ENCODE peak calls at places on chromosomes 3 and 15, in eight cellular contexts. E, U, T, S, I, J, B and A are unnamed samples.

GRCh38 chr3:182530316-182530715 is 263.0 kb upstream of the ATP11B start:
- DNase-seq in E (no peak), U (no peak), T (no peak), S (no peak), I (no peak), J (no peak), B (no peak), A (no peak)

GRCh38 chr15:67879440-67880129 is 39.7 kb upstream of the RNU6-1 start:
- DNase-seq in E (no peak), U (no peak), T (no peak), S (no peak), I (no peak), J (no peak), B (no peak), A (no peak)

GRCh38 chr3:58536501-58537411 is at the start of gene ACOX2:
- DNase-seq in E (peak; percentile 67), U (peak; percentile 92), T (peak; percentile 81), S (peak; percentile 87), I (no peak), J (peak; percentile 49), B (no peak), A (no peak)

GRCh38 chr3:146308222-146308621 is 57.3 kb upstream of the PLSCR4 start:
- DNase-seq in E (no peak), U (no peak), T (peak; percentile 92), S (no peak), I (peak; percentile 87), J (peak; percentile 69), B (peak; percentile 47), A (no peak)

GRCh38 chr3:126538316-126538715 is 14.4 kb downstream of the CHST13 start:
- DNase-seq in E (no peak), U (peak; percentile 57), T (no peak), S (peak; percentile 26), I (no peak), J (no peak), B (no peak), A (no peak)

GRCh38 chr15:58755956-58756355 is 6.4 kb upstream of the ADAM10 start:
- DNase-seq in E (no peak), U (no peak), T (no peak), S (no peak), I (no peak), J (no peak), B (no peak), A (no peak)

GRCh38 chr3:1446531-1446930 is 353.7 kb downstream of the CNTN6 start:
- DNase-seq in E (no peak), U (no peak), T (no peak), S (no peak), I (no peak), J (no peak), B (no peak), A (no peak)

GRCh38 chr15:25408929-25409328 is 29.9 kb downstream of the UBE3A start:
- DNase-seq in E (no peak), U (no peak), T (peak; percentile 23), S (no peak), I (no peak), J (no peak), B (no peak), A (no peak)

GRCh38 chr3:12345141-12345561 is 56.3 kb downstream of the PPARG start:
- DNase-seq in E (no peak), U (no peak), T (peak; percentile 76), S (no peak), I (peak; percentile 50), J (peak; percentile 62), B (peak; percentile 62), A (no peak)

GRCh38 chr15:56869573-56869972 is 48.9 kb upstream of the TCF12 start:
- DNase-seq in E (peak; percentile 49), U (peak; percentile 72), T (peak; percentile 51), S (no peak), I (peak; percentile 27), J (no peak), B (no peak), A (peak; percentile 67)

GRCh38 chr3:46668591-46668990 is 24.9 kb downstream of the ALS2CL start:
- DNase-seq in E (no peak), U (peak; percentile 44), T (no peak), S (no peak), I (no peak), J (no peak), B (no peak), A (no peak)

GRCh38 chr3:36919439-36920160 is 25.3 kb downstream of the TRANK1 start:
- DNase-seq in E (no peak), U (no peak), T (no peak), S (no peak), I (no peak), J (no peak), B (no peak), A (no peak)

GRCh38 chr15:40926659-40927496 is 2.3 kb upstream of the DLL4 start:
- DNase-seq in E (no peak), U (no peak), T (no peak), S (no peak), I (no peak), J (no peak), B (no peak), A (no peak)

GRCh38 chr3:169669816-169670215 is 6.3 kb upstream of the MECOM start:
- DNase-seq in E (no peak), U (no peak), T (no peak), S (no peak), I (no peak), J (no peak), B (no peak), A (no peak)
- H3K4me3 ChIP-seq in E (no peak overlapping the region), U (no peak overlapping the region), T (no peak overlapping the region), S (no peak overlapping the region), I (no peak overlapping the region), J (no peak overlapping the region), B (no peak overlapping the region), A (no peak overlapping the region)

DNA sequence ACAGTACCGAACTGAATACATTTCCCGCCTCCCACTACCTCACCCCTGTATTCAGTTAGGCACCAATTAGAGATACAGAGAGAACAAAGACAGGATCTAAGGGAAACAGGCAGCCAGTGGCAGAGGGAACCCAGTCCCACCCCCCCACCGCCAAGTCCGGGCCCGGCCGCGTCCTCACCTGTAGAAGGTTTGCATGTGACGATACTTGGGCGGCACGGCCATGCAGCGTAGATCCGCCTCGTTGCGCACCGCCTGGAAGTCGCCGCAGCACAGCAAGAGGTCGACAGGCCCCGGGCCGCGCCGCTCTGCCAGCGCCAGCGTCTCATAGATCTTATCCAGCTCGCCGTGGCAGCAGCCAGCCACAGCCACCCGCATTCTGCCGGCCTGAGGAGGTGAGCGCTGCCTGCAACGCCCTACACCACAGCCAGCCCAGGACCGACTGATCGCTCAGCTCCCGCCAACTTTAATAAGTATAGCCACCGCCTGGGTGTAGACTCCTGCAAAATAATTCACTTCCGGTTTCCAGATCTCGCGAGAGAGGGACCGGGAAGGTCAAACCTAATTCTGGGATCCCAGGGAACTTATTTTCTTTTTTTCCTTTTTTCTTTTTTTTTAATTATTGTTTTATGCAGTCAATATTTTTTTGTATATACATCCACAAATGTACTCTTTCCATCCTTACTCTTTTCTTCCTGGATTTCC is at the start of gene DBR1:
- DNase-seq in E (peak; percentile 64), U (peak; percentile 88), T (peak; percentile 88), S (peak; percentile 83), I (peak; percentile 84), J (peak; percentile 85), B (peak; percentile 33), A (peak; percentile 80)
- H3K4me3 ChIP-seq in E (peak within 1 kb of the TSS; percentile 86), U (peak within 1 kb of the TSS; percentile 79), T (peak within 1 kb of the TSS; percentile 82), S (peak within 1 kb of the TSS; percentile 69), I (peak within 1 kb of the TSS; percentile 86), J (peak within 1 kb of the TSS; percentile 69), B (peak within 1 kb of the TSS; percentile 75), A (peak within 1 kb of the TSS; percentile 88)

DNA sequence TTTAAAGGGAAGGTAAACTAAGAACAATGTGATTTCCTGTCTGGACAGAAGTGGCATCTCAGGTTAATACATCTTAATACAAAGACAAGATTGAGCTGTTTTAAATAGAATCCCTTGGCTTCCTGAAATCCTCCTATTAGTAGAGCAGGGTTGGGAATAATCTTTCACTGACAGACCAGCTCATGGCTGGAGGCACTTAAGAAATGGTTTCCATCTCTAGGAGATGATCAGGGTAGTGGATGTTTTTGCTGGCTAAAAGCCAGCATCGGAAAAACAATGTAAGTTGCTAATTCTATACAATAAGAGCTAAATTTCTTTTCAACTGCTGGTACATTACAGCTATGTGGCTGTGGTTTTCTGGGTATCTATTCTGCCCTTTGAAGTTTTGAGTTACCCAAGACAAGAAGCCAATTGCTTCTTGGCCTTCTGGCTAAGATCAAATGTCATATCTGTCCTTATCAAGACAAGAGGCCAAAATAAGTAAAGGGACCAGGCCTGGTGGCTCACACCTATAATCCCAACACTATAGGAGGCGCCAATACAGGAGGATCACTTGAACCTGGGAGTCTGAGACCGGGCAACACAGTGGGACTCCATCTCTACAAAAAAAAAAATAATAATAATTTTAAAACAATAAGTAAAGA is 49.6 kb downstream of the SHQ1 start:
- DNase-seq in E (no peak), U (no peak), T (no peak), S (no peak), I (peak; percentile 12), J (peak; percentile 23), B (no peak), A (no peak)
- H3K4me3 ChIP-seq in E (no peak overlapping the region), U (no peak overlapping the region), T (no peak overlapping the region), S (no peak overlapping the region), I (no peak overlapping the region), J (no peak overlapping the region), B (no peak overlapping the region), A (no peak overlapping the region)

GRCh38 chr15:90351479-90352108 is 490 bp upstream of the ZNF774 start:
- DNase-seq in E (no peak), U (no peak), T (no peak), S (no peak), I (no peak), J (no peak), B (no peak), A (no peak)

GRCh38 chr15:90348456-90348855 is 3.6 kb upstream of the ZNF774 start:
- DNase-seq in E (no peak), U (no peak), T (no peak), S (no peak), I (no peak), J (no peak), B (no peak), A (no peak)

GRCh38 chr15:90354986-90355385 is 2.9 kb downstream of the ZNF774 start:
- DNase-seq in E (no peak), U (no peak), T (no peak), S (no peak), I (no peak), J (no peak), B (no peak), A (no peak)

GRCh38 chr15:90349072-90349471 is 3.0 kb upstream of the ZNF774 start:
- DNase-seq in E (no peak), U (no peak), T (no peak), S (no peak), I (no peak), J (no peak), B (no peak), A (no peak)

DNA sequence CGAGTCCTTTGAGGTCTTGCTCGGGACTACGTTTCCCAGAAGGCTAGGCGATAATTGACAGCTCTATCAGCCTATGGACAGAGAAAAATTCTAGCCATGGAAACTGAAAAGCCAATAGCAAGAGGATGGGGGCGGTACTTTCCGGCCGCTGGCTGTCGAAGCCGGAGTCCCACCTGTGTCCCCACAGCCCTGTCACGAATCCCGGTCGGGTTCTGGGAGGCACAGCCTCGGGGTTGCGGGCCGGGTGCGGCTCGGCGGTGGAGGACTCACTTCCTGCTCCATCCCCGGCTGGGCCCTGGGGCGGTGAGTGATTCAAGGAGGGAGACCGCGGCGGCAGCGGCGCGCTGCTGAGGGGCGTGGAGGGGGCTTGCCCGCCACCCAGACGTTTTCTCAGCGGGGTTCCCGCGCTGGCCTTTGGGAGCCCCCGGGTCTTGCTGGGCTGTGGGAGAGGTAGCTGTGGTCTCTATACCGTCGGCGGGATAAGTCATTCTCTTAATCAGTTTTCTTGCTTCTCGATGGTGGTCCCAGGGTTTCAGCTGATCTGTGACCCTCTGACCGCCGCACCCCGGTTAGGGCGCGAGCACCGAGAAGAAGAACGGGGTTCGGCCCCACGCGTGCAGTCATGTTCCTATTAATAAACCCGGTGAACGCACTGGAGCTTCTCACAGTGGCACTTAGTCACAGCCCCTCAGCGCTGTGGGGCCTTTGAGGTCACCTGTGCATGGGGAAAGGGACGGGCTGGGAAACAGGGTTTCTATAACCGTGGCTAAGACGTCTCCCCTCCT is at the start of gene ZNF774:
- DNase-seq in E (peak; percentile 90), U (peak; percentile 96), T (peak; percentile 93), S (peak; percentile 92), I (peak; percentile 91), J (peak; percentile 94), B (peak; percentile 71), A (peak; percentile 96)
- H3K4me3 ChIP-seq in E (peak within 1 kb of the TSS; percentile 86), U (peak within 1 kb of the TSS; percentile 59), T (peak within 1 kb of the TSS; percentile 88), S (peak within 1 kb of the TSS; percentile 64), I (peak within 1 kb of the TSS; percentile 86), J (peak within 1 kb of the TSS; percentile 77), B (peak within 1 kb of the TSS; percentile 89), A (peak within 1 kb of the TSS; percentile 75)